ENCODE peak calls at places on chromosomes 11 and 22, in ten cellular contexts. T is iPS DF 6.9, I is hepatocyte, Z is kidney, O is GM23338, J is tibial artery, A is cardiac muscle cell, Y is esophagus muscularis mucosa, B is keratinocyte, R is ovary. V is an unnamed sample.

GRCh38 chr11:35214792-35215193 is 75.8 kb downstream of the CD44 start:
- DNase-seq in R (no peak), Z (no peak), B (peak; percentile 48), I (no peak), J (no peak), T (peak; percentile 61), Y (no peak), O (peak; percentile 81), A (no peak), V (no peak)

GRCh38 chr11:19827399-19828135 is 114.9 kb downstream of the NAV2 start:
- DNase-seq in A (no peak), O (peak; percentile 82), Y (no peak), J (no peak), B (no peak), R (no peak), I (no peak), T (no peak), Z (no peak), V (no peak)

GRCh38 chr22:33919591-33920501 is at the start of gene LARGE1:
- DNase-seq in J (peak; percentile 71), A (peak; percentile 74), R (peak; percentile 31), I (peak; percentile 76), T (no peak), Y (peak; percentile 92), B (no peak), Z (peak; percentile 90), O (peak; percentile 71), V (peak; percentile 55)

GRCh38 chr11:75603791-75604736 is 42.0 kb downstream of the SERPINH1 start:
- DNase-seq in O (no peak), A (no peak), T (no peak), J (no peak), Y (no peak), Z (no peak), R (no peak), B (no peak), I (no peak), V (no peak)

GRCh38 chr11:28835790-28836189 is 727.6 kb downstream of the METTL15 start:
- DNase-seq in O (no peak), J (no peak), Y (no peak), R (no peak), B (no peak), A (no peak), Z (no peak), I (peak; percentile 16), T (no peak), V (no peak)

GRCh38 chr11:78749243-78749730 is 174.6 kb upstream of the NARS2 start:
- DNase-seq in R (no peak), A (no peak), T (no peak), Y (no peak), I (no peak), J (no peak), B (no peak), Z (no peak), O (no peak), V (no peak)

GRCh38 chr22:31105282-31105929 is 2.0 kb downstream of the SELENOM start:
- DNase-seq in Z (no peak), R (no peak), B (no peak), Y (no peak), A (no peak), I (no peak), J (no peak), O (no peak), T (no peak), V (no peak)

GRCh38 chr22:21457023-21457787 is 10.0 kb upstream of the TMEM191C start:
- DNase-seq in J (peak; percentile 41), B (no peak), I (peak; percentile 54), Z (peak; percentile 42), A (no peak), O (no peak), Y (no peak), R (no peak), T (no peak), V (no peak)

GRCh38 chr11:78492973-78493372 is 75.4 kb upstream of the GAB2 start:
- DNase-seq in Y (no peak), A (no peak), I (no peak), R (no peak), B (no peak), J (no peak), O (no peak), Z (no peak), T (no peak), V (no peak)

GRCh38 chr11:125402436-125402835 is 93.6 kb downstream of the FEZ1 start:
- DNase-seq in O (no peak), Y (no peak), B (no peak), R (no peak), J (no peak), A (no peak), Z (peak; percentile 8), T (no peak), I (peak; percentile 40), V (no peak)

GRCh38 chr11:73404048-73404447 is 27.8 kb downstream of the RELT start:
- DNase-seq in B (no peak), A (peak; percentile 81), O (peak; percentile 73), Y (no peak), Z (no peak), J (no peak), I (peak; percentile 74), R (peak; percentile 70), T (peak; percentile 13), V (no peak)

GRCh38 chr11:115645631-115646271 is 141.5 kb upstream of the CADM1 start:
- DNase-seq in I (peak; percentile 45), Z (no peak), Y (no peak), J (no peak), R (no peak), O (peak; percentile 85), A (peak; percentile 80), T (no peak), B (no peak), V (no peak)

GRCh38 chr11:1208361-1209261 is 14.3 kb upstream of the MUC5B start:
- DNase-seq in R (no peak), T (no peak), I (no peak), J (peak; percentile 53), B (no peak), O (no peak), Y (no peak), Z (peak; percentile 67), A (no peak), V (peak; percentile 74)

GRCh38 chr22:39153220-39153860 is 860 bp upstream of the CBX7 start:
- DNase-seq in Z (peak; percentile 78), R (peak; percentile 33), O (peak; percentile 57), A (no peak), B (no peak), Y (no peak), I (peak; percentile 7), J (peak; percentile 76), T (no peak), V (no peak)

GRCh38 chr11:111727431-111727830 is 38.8 kb downstream of the PPP2R1B start:
- DNase-seq in B (no peak), O (no peak), Y (no peak), I (no peak), Z (no peak), J (no peak), A (no peak), R (no peak), T (no peak), V (no peak)
- H3K27ac ChIP-seq in B (no peak overlapping the region), O (no peak overlapping the region), Y (no peak overlapping the region), I (no peak overlapping the region), Z (no peak overlapping the region), J (no peak overlapping the region), A (no peak overlapping the region), R (no peak overlapping the region), T (no peak overlapping the region), V (no peak overlapping the region)

DNA sequence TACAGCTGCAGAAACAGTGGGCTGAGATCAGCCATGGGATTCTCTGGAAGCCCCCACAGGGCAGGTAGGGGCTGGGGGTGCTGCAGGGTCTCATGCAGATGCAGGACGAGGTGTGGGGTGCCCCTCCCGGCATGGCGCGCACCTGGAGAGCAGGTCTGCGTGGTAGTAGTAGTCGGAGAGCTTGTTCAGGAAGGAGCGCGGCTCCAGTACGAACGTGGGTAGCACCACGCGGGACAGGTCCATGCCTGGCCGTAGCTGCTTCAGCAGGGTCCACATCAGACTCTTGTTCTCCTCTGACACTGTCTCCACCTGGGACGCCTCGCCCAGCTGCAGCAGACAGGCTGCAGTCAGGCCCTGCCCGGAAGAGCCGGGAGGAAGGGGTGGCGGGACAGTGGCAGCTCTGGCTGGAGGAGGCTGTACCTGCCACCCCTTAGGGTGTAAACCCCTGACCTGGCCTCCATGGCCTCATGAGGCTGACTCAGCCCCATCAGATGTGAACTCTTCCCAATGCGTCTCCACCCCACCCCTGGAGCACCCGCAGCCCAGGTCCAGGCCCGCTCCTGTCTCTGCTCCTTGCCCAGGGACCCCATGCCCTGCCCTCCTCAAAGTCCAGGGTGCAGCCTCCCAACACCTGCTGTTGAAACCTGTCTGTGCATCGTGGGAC is 47.0 kb upstream of the CARS1 start:
- DNase-seq in B (no peak), Z (peak; percentile 73), T (no peak), O (no peak), R (no peak), A (no peak), J (peak; percentile 62), I (no peak), Y (no peak), V (no peak)
- H3K36me3 ChIP-seq in B (no peaks in the 10 kb centered on the region), Z (peaks cover 2% of the 10 kb centered on the region), T (no peaks in the 10 kb centered on the region), O (no peaks in the 10 kb centered on the region), R (no peaks in the 10 kb centered on the region), A (no peaks in the 10 kb centered on the region), J (peaks cover 100% of the 10 kb centered on the region), I (no peaks in the 10 kb centered on the region), Y (peaks cover 83% of the 10 kb centered on the region), V (no peaks in the 10 kb centered on the region)

GRCh38 chr11:118000850-118001228 is 14.6 kb downstream of the IL10RA start:
- DNase-seq in T (no peak), R (no peak), A (no peak), Y (no peak), Z (no peak), B (no peak), O (no peak), J (no peak), I (no peak), V (no peak)
- H3K27ac ChIP-seq in T (no peak overlapping the region), R (no peak overlapping the region), A (no peak overlapping the region), Y (no peak overlapping the region), Z (no peak overlapping the region), B (no peak overlapping the region), O (no peak overlapping the region), J (no peak overlapping the region), I (no peak overlapping the region), V (no peak overlapping the region)

GRCh38 chr11:45270946-45271345 is 15.2 kb downstream of the SYT13 start:
- DNase-seq in A (no peak), O (no peak), Z (no peak), T (no peak), B (no peak), Y (no peak), J (no peak), R (no peak), I (no peak), V (no peak)

GRCh38 chr11:45275823-45276222 is 10.3 kb downstream of the SYT13 start:
- DNase-seq in R (no peak), J (no peak), Y (no peak), O (no peak), A (no peak), B (no peak), Z (no peak), T (no peak), I (no peak), V (no peak)

GRCh38 chr11:45269678-45270077 is 16.5 kb downstream of the SYT13 start:
- DNase-seq in J (no peak), Z (no peak), O (no peak), R (no peak), I (no peak), B (no peak), A (no peak), Y (no peak), T (no peak), V (no peak)

GRCh38 chr11:45272701-45273100 is 13.4 kb downstream of the SYT13 start:
- DNase-seq in Y (no peak), R (no peak), I (no peak), J (no peak), Z (no peak), A (no peak), T (no peak), O (no peak), B (no peak), V (no peak)

GRCh38 chr11:45273509-45273908 is 12.6 kb downstream of the SYT13 start:
- DNase-seq in T (no peak), A (no peak), O (no peak), B (no peak), Y (no peak), R (no peak), Z (no peak), J (no peak), I (no peak), V (no peak)
- H3K36me3 ChIP-seq in T (no peaks in the 10 kb centered on the region), A (no peaks in the 10 kb centered on the region), O (no peaks in the 10 kb centered on the region), B (no peaks in the 10 kb centered on the region), Y (no peaks in the 10 kb centered on the region), R (no peaks in the 10 kb centered on the region), Z (no peaks in the 10 kb centered on the region), J (no peaks in the 10 kb centered on the region), I (no peaks in the 10 kb centered on the region), V (no peaks in the 10 kb centered on the region)